ENCODE peak calls at places on chromosome 4, in six cellular contexts. G is H1, B is mesendoderm, E is IMR-90, J is neuronal stem cell, R is mesenchymal stem cell. I is an unnamed sample.

GRCh38 chr4:649293-649625 is 23.9 kb downstream of the PDE6B start:
- DNase-seq in G (no peak), B (no peak), E (no peak), J (no peak), R (no peak), I (no peak)

GRCh38 chr4:37685211-37685725 is 908 bp downstream of the RELL1 start:
- DNase-seq in G (no peak), B (peak), E (peak), J (no peak), R (peak), I (no peak)

GRCh38 chr4:97656034-97656720 is 487.1 kb downstream of the STPG2 start:
- DNase-seq in G (no peak), B (peak), E (no peak), J (no peak), R (peak), I (no peak)

GRCh38 chr4:37522996-37523395 is 163.2 kb downstream of the RELL1 start:
- DNase-seq in G (no peak), B (peak), E (no peak), J (no peak), R (no peak), I (no peak)

GRCh38 chr4:143986173-143986572 is 33.0 kb downstream of the GYPB start:
- DNase-seq in G (peak), B (peak), E (no peak), J (peak), R (no peak), I (peak)

GRCh38 chr4:76012388-76012801 is 5.1 kb upstream of the CXCL9 start:
- DNase-seq in G (no peak), B (no peak), E (peak), J (no peak), R (peak), I (no peak)

GRCh38 chr4:6342530-6343293 is 73.1 kb downstream of the WFS1 start:
- DNase-seq in G (no peak), B (no peak), E (peak), J (no peak), R (no peak), I (no peak)

GRCh38 chr4:40573593-40574311 is 55.9 kb downstream of the RBM47 start:
- DNase-seq in G (no peak), B (no peak), E (peak), J (no peak), R (no peak), I (no peak)

GRCh38 chr4:81290818-81291217 is 75.8 kb upstream of the PRKG2 start:
- DNase-seq in G (no peak), B (no peak), E (no peak), J (no peak), R (no peak), I (no peak)

GRCh38 chr4:19368800-19369199 is 882.9 kb upstream of the SLIT2 start:
- DNase-seq in G (no peak), B (no peak), E (no peak), J (no peak), R (no peak), I (no peak)

GRCh38 chr4:145061325-145061920 is 36.6 kb downstream of the ANAPC10 start:
- DNase-seq in G (no peak), B (peak), E (peak), J (peak), R (peak), I (no peak)

GRCh38 chr4:15778191-15778741 is at the start of gene CD38:
- DNase-seq in G (no peak), B (peak), E (no peak), J (peak), R (peak), I (peak)

GRCh38 chr4:124712417-124713212 is at the start of gene ANKRD50:
- DNase-seq in G (peak), B (peak), E (peak), J (peak), R (peak), I (peak)

GRCh38 chr4:41935652-41936021 is 408 bp downstream of the TMEM33 start:
- DNase-seq in G (no peak), B (no peak), E (peak), J (no peak), R (peak), I (no peak)

GRCh38 chr4:177596035-177596434 is 153.8 kb upstream of the AGA start:
- DNase-seq in G (peak), B (peak), E (peak), J (no peak), R (peak), I (peak)

GRCh38 chr4:73156394-73156793 is 86.9 kb upstream of the COX18 start:
- DNase-seq in G (no peak), B (no peak), E (no peak), J (no peak), R (no peak), I (no peak)

GRCh38 chr4:39730067-39730466 is 32.1 kb downstream of the UBE2K start:
- DNase-seq in G (no peak), B (no peak), E (no peak), J (no peak), R (peak), I (no peak)

GRCh38 chr4:109434007-109434792 is 585 bp downstream of the SEC24B start:
- DNase-seq in G (no peak), B (peak), E (peak), J (peak), R (peak), I (peak)

GRCh38 chr4:170089274-170089742 is 448 bp downstream of the AADAT start:
- DNase-seq in G (no peak), B (peak), E (peak), J (peak), R (peak), I (peak)

GRCh38 chr4:166092797-166093196 is 219.8 kb downstream of the TLL1 start:
- DNase-seq in G (no peak), B (no peak), E (no peak), J (no peak), R (no peak), I (no peak)

GRCh38 chr4:106671711-106672110 is 303.1 kb upstream of the GIMD1 start:
- DNase-seq in G (no peak), B (no peak), E (no peak), J (no peak), R (peak), I (no peak)

GRCh38 chr4:89615056-89615455 is 221.9 kb downstream of the SNCA start:
- DNase-seq in G (no peak), B (no peak), E (no peak), J (no peak), R (no peak), I (no peak)

GRCh38 chr4:185656467-185656890 is 121.2 kb upstream of the PDLIM3 start:
- DNase-seq in G (peak), B (peak), E (peak), J (peak), R (peak), I (peak)

GRCh38 chr4:38055566-38055965 is 95.4 kb downstream of the PTTG2 start:
- DNase-seq in G (no peak), B (peak), E (no peak), J (no peak), R (no peak), I (peak)

GRCh38 chr4:153427363-153428071 is 38.6 kb upstream of the TMEM131L start:
- DNase-seq in G (no peak), B (no peak), E (peak), J (no peak), R (no peak), I (no peak)

GRCh38 chr4:122716825-122717448 is 15.6 kb upstream of the BBS12 start:
- DNase-seq in G (no peak), B (peak), E (peak), J (peak), R (peak), I (peak)

GRCh38 chr4:33512397-33512796 is 2731.9 kb downstream of the ARAP2 start:
- DNase-seq in G (no peak), B (no peak), E (no peak), J (no peak), R (no peak), I (no peak)

GRCh38 chr4:176492648-176493302 is 173.0 kb downstream of the SPCS3 start:
- DNase-seq in G (no peak), B (no peak), E (peak), J (no peak), R (peak), I (no peak)

GRCh38 chr4:74104145-74104544 is 5.2 kb upstream of the CXCL2 start:
- DNase-seq in G (no peak), B (peak), E (no peak), J (no peak), R (no peak), I (no peak)

GRCh38 chr4:2793920-2794706 is 1.2 kb downstream of the SH3BP2 start:
- DNase-seq in G (no peak), B (peak), E (no peak), J (no peak), R (peak), I (peak)

GRCh38 chr4:55554453-55555030 is 7.8 kb upstream of the CLOCK start:
- DNase-seq in G (no peak), B (peak), E (peak), J (no peak), R (peak), I (no peak)

GRCh38 chr4:101232074-101232776 is 115.1 kb downstream of the PPP3CA start:
- DNase-seq in G (no peak), B (no peak), E (peak), J (no peak), R (peak), I (no peak)

GRCh38 chr4:184453402-184454160 is 20.8 kb downstream of the IRF2 start:
- DNase-seq in G (no peak), B (peak), E (peak), J (no peak), R (peak), I (no peak)

GRCh38 chr4:3010998-3011397 is 47.6 kb downstream of the GRK4 start:
- DNase-seq in G (no peak), B (no peak), E (peak), J (no peak), R (peak), I (no peak)

GRCh38 chr4:8101796-8102355 is 56.7 kb downstream of the ABLIM2 start:
- DNase-seq in G (no peak), B (no peak), E (no peak), J (no peak), R (no peak), I (no peak)

GRCh38 chr4:8102831-8103230 is 55.8 kb downstream of the ABLIM2 start:
- DNase-seq in G (no peak), B (no peak), E (no peak), J (no peak), R (no peak), I (no peak)

GRCh38 chr4:8099981-8100464 is 58.6 kb downstream of the ABLIM2 start:
- DNase-seq in G (no peak), B (no peak), E (no peak), J (no peak), R (no peak), I (no peak)

GRCh38 chr4:8101213-8101781 is 57.3 kb downstream of the ABLIM2 start:
- DNase-seq in G (no peak), B (no peak), E (no peak), J (no peak), R (no peak), I (no peak)

GRCh38 chr4:8100696-8101095 is 57.9 kb downstream of the ABLIM2 start:
- DNase-seq in G (no peak), B (no peak), E (no peak), J (no peak), R (no peak), I (no peak)
- H2AK5ac ChIP-seq in G (no peak), B (no peak), E (no peak), J (no peak), R (no peak), I (no peak)

GRCh38 chr4:66636321-66636720 is 909.0 kb downstream of the CENPC start:
- DNase-seq in G (no peak), B (no peak), E (no peak), J (no peak), R (no peak), I (no peak)

GRCh38 chr4:66639361-66639760 is 905.9 kb downstream of the CENPC start:
- DNase-seq in G (no peak), B (no peak), E (no peak), J (no peak), R (no peak), I (no peak)

DNA sequence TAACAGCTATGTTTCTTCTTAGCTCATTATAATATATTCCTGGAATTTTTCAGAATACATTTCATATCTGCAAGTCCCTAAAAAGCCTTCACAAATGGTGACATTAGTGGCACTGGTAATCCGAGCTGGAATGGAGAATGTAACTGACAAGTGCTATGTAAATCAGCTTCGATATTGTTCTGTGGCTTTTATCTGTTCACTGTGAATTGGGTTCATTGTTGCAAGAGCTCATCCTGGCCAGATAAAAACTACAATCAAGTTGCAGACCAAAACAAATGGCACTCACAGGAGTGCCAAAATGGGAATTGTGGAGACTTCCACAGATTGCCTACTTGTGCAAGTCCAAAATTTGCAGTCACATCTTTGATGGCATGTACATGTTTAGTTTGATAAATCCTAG is 905.1 kb downstream of the CENPC start:
- DNase-seq in G (no peak), B (peak), E (no peak), J (peak), R (no peak), I (no peak)
- H2AK5ac ChIP-seq in G (no peak), B (no peak), E (no peak), J (no peak), R (no peak), I (no peak)

GRCh38 chr4:54107951-54108740 is 8.2 kb downstream of the GSX2 start:
- DNase-seq in G (no peak), B (peak), E (no peak), J (no peak), R (no peak), I (peak)

GRCh38 chr4:54110019-54110416 is 10.1 kb downstream of the GSX2 start:
- DNase-seq in G (no peak), B (no peak), E (no peak), J (no peak), R (no peak), I (no peak)

GRCh38 chr4:54104907-54105306 is 4.9 kb downstream of the GSX2 start:
- DNase-seq in G (no peak), B (no peak), E (no peak), J (no peak), R (no peak), I (no peak)

DNA sequence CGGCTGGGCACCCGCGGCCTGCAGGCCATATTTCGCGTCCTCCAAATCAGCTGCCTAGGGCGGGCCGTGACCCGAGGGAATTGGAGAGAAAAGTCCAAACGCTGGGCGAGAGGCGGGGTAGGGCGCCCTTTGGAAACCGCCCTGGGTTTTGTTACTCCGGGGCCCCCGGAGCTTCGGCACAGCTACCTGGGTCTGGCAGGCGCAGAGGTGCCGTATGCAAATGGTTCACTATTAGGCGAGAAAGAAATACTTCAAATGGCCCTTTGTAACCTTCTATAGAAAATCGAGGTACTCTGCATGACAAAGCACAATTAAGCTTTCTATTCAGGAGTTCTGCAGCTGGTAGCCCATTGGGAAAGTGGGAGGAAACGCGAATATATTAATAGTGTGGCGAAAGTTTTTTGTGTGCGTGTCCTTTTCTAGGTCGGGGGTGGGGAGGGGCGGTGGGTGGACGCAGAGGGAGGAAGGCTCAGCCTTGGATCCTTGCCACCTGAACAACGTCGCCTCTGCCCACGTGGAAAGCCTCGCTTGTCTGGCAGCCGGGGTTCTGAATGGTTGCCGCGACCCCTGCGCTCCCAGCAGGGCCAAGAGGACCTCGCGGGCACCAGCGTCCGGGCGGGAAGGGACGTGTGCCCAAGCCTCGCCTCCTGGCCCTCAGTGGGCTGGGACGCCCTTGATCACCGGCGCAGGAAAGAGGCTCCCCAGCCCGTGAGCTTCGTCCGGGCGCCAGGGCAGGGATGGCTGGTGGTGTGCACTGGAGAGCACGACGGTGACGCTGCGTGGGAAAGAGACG is 9.5 kb downstream of the GSX2 start:
- DNase-seq in G (no peak), B (peak), E (no peak), J (no peak), R (no peak), I (peak)
- H2AK5ac ChIP-seq in G (no peak), B (no peak), E (no peak), J (no peak), R (no peak), I (no peak)

GRCh38 chr4:173878701-173879100 is 348.7 kb upstream of the HAND2 start:
- DNase-seq in G (no peak), B (peak), E (peak), J (no peak), R (peak), I (no peak)

GRCh38 chr4:173883821-173884220 is 353.8 kb upstream of the HAND2 start:
- DNase-seq in G (no peak), B (no peak), E (peak), J (no peak), R (peak), I (no peak)

GRCh38 chr4:173879286-173879908 is 349.4 kb upstream of the HAND2 start:
- DNase-seq in G (no peak), B (peak), E (no peak), J (no peak), R (no peak), I (no peak)

GRCh38 chr4:173880897-173881296 is 350.9 kb upstream of the HAND2 start:
- DNase-seq in G (no peak), B (no peak), E (no peak), J (no peak), R (no peak), I (no peak)
- H2AK5ac ChIP-seq in G (no peak), B (no peak), E (no peak), J (no peak), R (no peak), I (no peak)

GRCh38 chr4:171847751-171848150 is 34.5 kb downstream of the GALNTL6 start:
- DNase-seq in G (no peak), B (no peak), E (no peak), J (no peak), R (no peak), I (no peak)

GRCh38 chr4:171846893-171847292 is 33.7 kb downstream of the GALNTL6 start:
- DNase-seq in G (no peak), B (no peak), E (no peak), J (no peak), R (no peak), I (no peak)

GRCh38 chr4:171846232-171846631 is 33.0 kb downstream of the GALNTL6 start:
- DNase-seq in G (peak), B (peak), E (no peak), J (peak), R (peak), I (peak)

GRCh38 chr4:171851295-171851694 is 38.1 kb downstream of the GALNTL6 start:
- DNase-seq in G (no peak), B (no peak), E (no peak), J (no peak), R (no peak), I (no peak)

DNA sequence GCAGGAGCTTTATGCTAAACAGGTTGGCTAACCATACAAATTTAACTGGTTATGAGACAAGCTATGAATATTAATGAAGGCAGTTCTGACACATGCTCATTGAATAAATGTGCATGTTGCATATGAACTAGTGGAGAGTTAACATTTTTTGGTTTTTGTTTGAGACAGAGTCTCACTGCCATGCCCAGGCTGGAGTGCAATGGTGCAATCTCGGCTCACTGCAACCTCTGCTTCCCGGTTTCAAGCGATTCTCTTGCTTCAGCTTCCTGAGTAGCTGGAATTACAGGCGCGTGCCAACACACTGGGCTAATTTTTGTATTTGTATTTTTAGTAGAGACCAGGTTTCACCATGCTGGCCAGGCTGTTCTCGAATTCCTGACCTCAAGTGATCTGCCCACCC is 36.6 kb downstream of the GALNTL6 start:
- DNase-seq in G (no peak), B (no peak), E (no peak), J (no peak), R (no peak), I (no peak)
- H2AK5ac ChIP-seq in G (no peak), B (no peak), E (no peak), J (no peak), R (no peak), I (no peak)

GRCh38 chr4:113559947-113560346 is 201.6 kb downstream of the CAMK2D start:
- DNase-seq in G (no peak), B (no peak), E (no peak), J (no peak), R (no peak), I (no peak)

GRCh38 chr4:113560579-113560978 is 201.0 kb downstream of the CAMK2D start:
- DNase-seq in G (no peak), B (no peak), E (no peak), J (no peak), R (no peak), I (no peak)

GRCh38 chr4:113555868-113556267 is 205.7 kb downstream of the CAMK2D start:
- DNase-seq in G (no peak), B (no peak), E (no peak), J (no peak), R (no peak), I (no peak)

GRCh38 chr4:113553082-113553481 is 208.5 kb downstream of the CAMK2D start:
- DNase-seq in G (no peak), B (no peak), E (no peak), J (no peak), R (no peak), I (no peak)

DNA sequence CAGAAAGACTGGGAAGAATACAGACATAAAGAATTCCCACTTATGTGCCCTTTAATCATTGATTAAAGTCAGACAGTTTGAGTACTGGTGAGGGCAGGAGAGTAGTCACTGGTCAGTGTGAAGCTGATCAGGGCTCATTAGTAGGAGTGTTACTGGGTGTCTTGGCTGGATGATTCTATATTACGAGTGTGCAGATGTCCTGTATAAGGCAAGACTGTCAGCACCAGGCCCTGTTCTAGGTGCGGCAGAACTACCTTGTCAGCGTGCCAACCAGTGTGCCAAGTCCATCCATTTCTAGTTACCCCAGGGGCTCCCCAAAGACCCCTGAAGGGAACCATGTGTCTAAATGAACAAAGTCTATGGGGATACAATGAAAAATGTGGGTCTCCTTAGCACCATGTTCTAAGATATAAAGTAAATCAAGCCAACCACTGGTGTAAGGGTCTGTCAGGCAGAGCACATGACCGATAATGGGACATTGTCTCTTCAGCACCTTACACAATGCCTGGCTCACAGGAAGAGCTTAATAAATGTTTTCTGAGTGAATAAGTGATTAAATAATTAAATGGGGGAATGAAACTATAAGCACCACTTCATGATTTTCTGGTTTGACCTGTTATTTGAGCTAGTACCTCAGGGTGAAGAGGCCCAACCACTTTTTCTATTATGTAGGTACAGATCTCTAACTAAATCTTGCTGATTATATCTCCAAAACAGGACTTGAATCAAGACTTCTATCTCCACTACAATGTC is 205.0 kb downstream of the CAMK2D start:
- DNase-seq in G (no peak), B (no peak), E (no peak), J (no peak), R (no peak), I (no peak)
- H2AK5ac ChIP-seq in G (no peak), B (no peak), E (peak), J (no peak), R (peak), I (no peak)